ENCODE peak calls at places on chromosome 22, in nine cellular contexts. One of them, this sample, is unnamed.

GRCh38 chr22:42967933-42968332 is 47.0 kb downstream of the PACSIN2 start:
- DNase-seq in HCEC 1CT: no peak
- DNase-seq in sciatic nerve: peak
- DNase-seq in B cell: peak
- DNase-seq in left ventricle myocardium superior: peak
- DNase-seq in activated CD4-positive, alpha-beta T cell treated with anti-CD3 and anti-CD28 coated beads, Interleukin-2, amount 10 ng/mL, durations not matched to agents 7 days and 5 days: no peak
- DNase-seq in stimulated activated CD8-positive, alpha-beta memory T cell treated with anti-CD3 and anti-CD28 coated beads, Interleukin-15, amount 100 ng/mL, for 24 hours: no peak
- DNase-seq in NCI-H510A: no peak
- DNase-seq in activated CD4-positive, alpha-beta memory T cell treated with anti-CD3 and anti-CD28 coated beads, Interleukin-2, amount 10 ng/mL, durations not matched to agents 7 days and 5 days: no peak
- DNase-seq in this sample: peak

GRCh38 chr22:23257889-23258825 is 77.8 kb downstream of the BCR start:
- DNase-seq in activated CD4-positive, alpha-beta memory T cell treated with anti-CD3 and anti-CD28 coated beads, Interleukin-2, amount 10 ng/mL, durations not matched to agents 7 days and 5 days: no peak
- DNase-seq in stimulated activated CD8-positive, alpha-beta memory T cell treated with anti-CD3 and anti-CD28 coated beads, Interleukin-15, amount 100 ng/mL, for 24 hours: no peak
- DNase-seq in NCI-H510A: no peak
- DNase-seq in B cell: no peak
- DNase-seq in sciatic nerve: no peak
- DNase-seq in HCEC 1CT: no peak
- DNase-seq in left ventricle myocardium superior: no peak
- DNase-seq in activated CD4-positive, alpha-beta T cell treated with anti-CD3 and anti-CD28 coated beads, Interleukin-2, amount 10 ng/mL, durations not matched to agents 7 days and 5 days: no peak
- DNase-seq in this sample: no peak

GRCh38 chr22:50530857-50531545 is 1.2 kb upstream of the TYMP start:
- DNase-seq in NCI-H510A: peak
- DNase-seq in B cell: peak
- DNase-seq in activated CD4-positive, alpha-beta memory T cell treated with anti-CD3 and anti-CD28 coated beads, Interleukin-2, amount 10 ng/mL, durations not matched to agents 7 days and 5 days: peak
- DNase-seq in stimulated activated CD8-positive, alpha-beta memory T cell treated with anti-CD3 and anti-CD28 coated beads, Interleukin-15, amount 100 ng/mL, for 24 hours: peak
- DNase-seq in left ventricle myocardium superior: peak
- DNase-seq in HCEC 1CT: peak
- DNase-seq in activated CD4-positive, alpha-beta T cell treated with anti-CD3 and anti-CD28 coated beads, Interleukin-2, amount 10 ng/mL, durations not matched to agents 7 days and 5 days: peak
- DNase-seq in sciatic nerve: peak
- DNase-seq in this sample: no peak

GRCh38 chr22:49773531-49773930 is 54.1 kb downstream of the BRD1 start:
- DNase-seq in left ventricle myocardium superior: no peak
- DNase-seq in activated CD4-positive, alpha-beta memory T cell treated with anti-CD3 and anti-CD28 coated beads, Interleukin-2, amount 10 ng/mL, durations not matched to agents 7 days and 5 days: no peak
- DNase-seq in sciatic nerve: no peak
- DNase-seq in activated CD4-positive, alpha-beta T cell treated with anti-CD3 and anti-CD28 coated beads, Interleukin-2, amount 10 ng/mL, durations not matched to agents 7 days and 5 days: no peak
- DNase-seq in B cell: no peak
- DNase-seq in HCEC 1CT: no peak
- DNase-seq in NCI-H510A: no peak
- DNase-seq in stimulated activated CD8-positive, alpha-beta memory T cell treated with anti-CD3 and anti-CD28 coated beads, Interleukin-15, amount 100 ng/mL, for 24 hours: no peak
- DNase-seq in this sample: no peak

GRCh38 chr22:19819209-19819910 is 35.3 kb downstream of the GNB1L start:
- DNase-seq in left ventricle myocardium superior: no peak
- DNase-seq in sciatic nerve: no peak
- DNase-seq in HCEC 1CT: no peak
- DNase-seq in NCI-H510A: no peak
- DNase-seq in stimulated activated CD8-positive, alpha-beta memory T cell treated with anti-CD3 and anti-CD28 coated beads, Interleukin-15, amount 100 ng/mL, for 24 hours: no peak
- DNase-seq in B cell: no peak
- DNase-seq in activated CD4-positive, alpha-beta memory T cell treated with anti-CD3 and anti-CD28 coated beads, Interleukin-2, amount 10 ng/mL, durations not matched to agents 7 days and 5 days: no peak
- DNase-seq in activated CD4-positive, alpha-beta T cell treated with anti-CD3 and anti-CD28 coated beads, Interleukin-2, amount 10 ng/mL, durations not matched to agents 7 days and 5 days: no peak
- DNase-seq in this sample: no peak

GRCh38 chr22:46058591-46059519 is 81.9 kb upstream of the WNT7B start:
- DNase-seq in activated CD4-positive, alpha-beta T cell treated with anti-CD3 and anti-CD28 coated beads, Interleukin-2, amount 10 ng/mL, durations not matched to agents 7 days and 5 days: no peak
- DNase-seq in NCI-H510A: no peak
- DNase-seq in HCEC 1CT: no peak
- DNase-seq in B cell: no peak
- DNase-seq in left ventricle myocardium superior: peak
- DNase-seq in sciatic nerve: peak
- DNase-seq in activated CD4-positive, alpha-beta memory T cell treated with anti-CD3 and anti-CD28 coated beads, Interleukin-2, amount 10 ng/mL, durations not matched to agents 7 days and 5 days: no peak
- DNase-seq in stimulated activated CD8-positive, alpha-beta memory T cell treated with anti-CD3 and anti-CD28 coated beads, Interleukin-15, amount 100 ng/mL, for 24 hours: no peak
- DNase-seq in this sample: no peak

GRCh38 chr22:21932347-21932746 is 20.3 kb downstream of the PPM1F start:
- DNase-seq in stimulated activated CD8-positive, alpha-beta memory T cell treated with anti-CD3 and anti-CD28 coated beads, Interleukin-15, amount 100 ng/mL, for 24 hours: no peak
- DNase-seq in HCEC 1CT: no peak
- DNase-seq in B cell: no peak
- DNase-seq in activated CD4-positive, alpha-beta T cell treated with anti-CD3 and anti-CD28 coated beads, Interleukin-2, amount 10 ng/mL, durations not matched to agents 7 days and 5 days: no peak
- DNase-seq in NCI-H510A: no peak
- DNase-seq in activated CD4-positive, alpha-beta memory T cell treated with anti-CD3 and anti-CD28 coated beads, Interleukin-2, amount 10 ng/mL, durations not matched to agents 7 days and 5 days: no peak
- DNase-seq in left ventricle myocardium superior: no peak
- DNase-seq in sciatic nerve: no peak
- DNase-seq in this sample: no peak

GRCh38 chr22:50189849-50190181 is 4.1 kb downstream of the TRABD start:
- DNase-seq in HCEC 1CT: no peak
- DNase-seq in B cell: no peak
- DNase-seq in stimulated activated CD8-positive, alpha-beta memory T cell treated with anti-CD3 and anti-CD28 coated beads, Interleukin-15, amount 100 ng/mL, for 24 hours: no peak
- DNase-seq in NCI-H510A: no peak
- DNase-seq in activated CD4-positive, alpha-beta T cell treated with anti-CD3 and anti-CD28 coated beads, Interleukin-2, amount 10 ng/mL, durations not matched to agents 7 days and 5 days: no peak
- DNase-seq in left ventricle myocardium superior: peak
- DNase-seq in sciatic nerve: no peak
- DNase-seq in activated CD4-positive, alpha-beta memory T cell treated with anti-CD3 and anti-CD28 coated beads, Interleukin-2, amount 10 ng/mL, durations not matched to agents 7 days and 5 days: no peak
- DNase-seq in this sample: no peak

GRCh38 chr22:37768273-37768672 is 39.5 kb upstream of the GCAT start:
- DNase-seq in left ventricle myocardium superior: no peak
- DNase-seq in B cell: no peak
- DNase-seq in sciatic nerve: no peak
- DNase-seq in stimulated activated CD8-positive, alpha-beta memory T cell treated with anti-CD3 and anti-CD28 coated beads, Interleukin-15, amount 100 ng/mL, for 24 hours: no peak
- DNase-seq in activated CD4-positive, alpha-beta T cell treated with anti-CD3 and anti-CD28 coated beads, Interleukin-2, amount 10 ng/mL, durations not matched to agents 7 days and 5 days: no peak
- DNase-seq in activated CD4-positive, alpha-beta memory T cell treated with anti-CD3 and anti-CD28 coated beads, Interleukin-2, amount 10 ng/mL, durations not matched to agents 7 days and 5 days: no peak
- DNase-seq in HCEC 1CT: no peak
- DNase-seq in NCI-H510A: no peak
- DNase-seq in this sample: no peak

GRCh38 chr22:26922804-26923203 is 265.4 kb downstream of the MIAT start:
- DNase-seq in activated CD4-positive, alpha-beta memory T cell treated with anti-CD3 and anti-CD28 coated beads, Interleukin-2, amount 10 ng/mL, durations not matched to agents 7 days and 5 days: no peak
- DNase-seq in NCI-H510A: no peak
- DNase-seq in sciatic nerve: no peak
- DNase-seq in HCEC 1CT: no peak
- DNase-seq in stimulated activated CD8-positive, alpha-beta memory T cell treated with anti-CD3 and anti-CD28 coated beads, Interleukin-15, amount 100 ng/mL, for 24 hours: no peak
- DNase-seq in B cell: no peak
- DNase-seq in activated CD4-positive, alpha-beta T cell treated with anti-CD3 and anti-CD28 coated beads, Interleukin-2, amount 10 ng/mL, durations not matched to agents 7 days and 5 days: no peak
- DNase-seq in left ventricle myocardium superior: no peak
- DNase-seq in this sample: no peak

GRCh38 chr22:25747245-25747944 is 5.4 kb downstream of the MYO18B start:
- DNase-seq in activated CD4-positive, alpha-beta T cell treated with anti-CD3 and anti-CD28 coated beads, Interleukin-2, amount 10 ng/mL, durations not matched to agents 7 days and 5 days: no peak
- DNase-seq in activated CD4-positive, alpha-beta memory T cell treated with anti-CD3 and anti-CD28 coated beads, Interleukin-2, amount 10 ng/mL, durations not matched to agents 7 days and 5 days: no peak
- DNase-seq in left ventricle myocardium superior: peak
- DNase-seq in stimulated activated CD8-positive, alpha-beta memory T cell treated with anti-CD3 and anti-CD28 coated beads, Interleukin-15, amount 100 ng/mL, for 24 hours: no peak
- DNase-seq in HCEC 1CT: peak
- DNase-seq in NCI-H510A: no peak
- DNase-seq in sciatic nerve: no peak
- DNase-seq in B cell: no peak
- DNase-seq in this sample: no peak

GRCh38 chr22:40027191-40028097 is 32.7 kb downstream of the FAM83F start:
- DNase-seq in B cell: no peak
- DNase-seq in HCEC 1CT: no peak
- DNase-seq in sciatic nerve: no peak
- DNase-seq in stimulated activated CD8-positive, alpha-beta memory T cell treated with anti-CD3 and anti-CD28 coated beads, Interleukin-15, amount 100 ng/mL, for 24 hours: no peak
- DNase-seq in activated CD4-positive, alpha-beta memory T cell treated with anti-CD3 and anti-CD28 coated beads, Interleukin-2, amount 10 ng/mL, durations not matched to agents 7 days and 5 days: no peak
- DNase-seq in NCI-H510A: no peak
- DNase-seq in left ventricle myocardium superior: no peak
- DNase-seq in activated CD4-positive, alpha-beta T cell treated with anti-CD3 and anti-CD28 coated beads, Interleukin-2, amount 10 ng/mL, durations not matched to agents 7 days and 5 days: no peak
- DNase-seq in this sample: no peak

GRCh38 chr22:20798218-20798617 is 24.3 kb downstream of the SERPIND1 start:
- DNase-seq in NCI-H510A: no peak
- DNase-seq in sciatic nerve: no peak
- DNase-seq in B cell: no peak
- DNase-seq in stimulated activated CD8-positive, alpha-beta memory T cell treated with anti-CD3 and anti-CD28 coated beads, Interleukin-15, amount 100 ng/mL, for 24 hours: no peak
- DNase-seq in left ventricle myocardium superior: no peak
- DNase-seq in activated CD4-positive, alpha-beta memory T cell treated with anti-CD3 and anti-CD28 coated beads, Interleukin-2, amount 10 ng/mL, durations not matched to agents 7 days and 5 days: no peak
- DNase-seq in HCEC 1CT: no peak
- DNase-seq in activated CD4-positive, alpha-beta T cell treated with anti-CD3 and anti-CD28 coated beads, Interleukin-2, amount 10 ng/mL, durations not matched to agents 7 days and 5 days: no peak
- DNase-seq in this sample: no peak

GRCh38 chr22:31681625-31682345 is 19.8 kb upstream of the PISD start:
- DNase-seq in activated CD4-positive, alpha-beta T cell treated with anti-CD3 and anti-CD28 coated beads, Interleukin-2, amount 10 ng/mL, durations not matched to agents 7 days and 5 days: no peak
- DNase-seq in sciatic nerve: no peak
- DNase-seq in left ventricle myocardium superior: no peak
- DNase-seq in NCI-H510A: no peak
- DNase-seq in activated CD4-positive, alpha-beta memory T cell treated with anti-CD3 and anti-CD28 coated beads, Interleukin-2, amount 10 ng/mL, durations not matched to agents 7 days and 5 days: no peak
- DNase-seq in B cell: no peak
- DNase-seq in HCEC 1CT: no peak
- DNase-seq in stimulated activated CD8-positive, alpha-beta memory T cell treated with anti-CD3 and anti-CD28 coated beads, Interleukin-15, amount 100 ng/mL, for 24 hours: no peak
- DNase-seq in this sample: no peak

GRCh38 chr22:29470159-29470855 is 9.7 kb upstream of the NEFH start:
- DNase-seq in sciatic nerve: no peak
- DNase-seq in left ventricle myocardium superior: peak
- DNase-seq in activated CD4-positive, alpha-beta memory T cell treated with anti-CD3 and anti-CD28 coated beads, Interleukin-2, amount 10 ng/mL, durations not matched to agents 7 days and 5 days: peak
- DNase-seq in B cell: peak
- DNase-seq in HCEC 1CT: peak
- DNase-seq in activated CD4-positive, alpha-beta T cell treated with anti-CD3 and anti-CD28 coated beads, Interleukin-2, amount 10 ng/mL, durations not matched to agents 7 days and 5 days: peak
- DNase-seq in NCI-H510A: peak
- DNase-seq in stimulated activated CD8-positive, alpha-beta memory T cell treated with anti-CD3 and anti-CD28 coated beads, Interleukin-15, amount 100 ng/mL, for 24 hours: peak
- DNase-seq in this sample: no peak

GRCh38 chr22:44957267-44957905 is 52.4 kb downstream of the PHF21B start:
- DNase-seq in HCEC 1CT: no peak
- DNase-seq in left ventricle myocardium superior: no peak
- DNase-seq in sciatic nerve: no peak
- DNase-seq in activated CD4-positive, alpha-beta memory T cell treated with anti-CD3 and anti-CD28 coated beads, Interleukin-2, amount 10 ng/mL, durations not matched to agents 7 days and 5 days: no peak
- DNase-seq in B cell: no peak
- DNase-seq in activated CD4-positive, alpha-beta T cell treated with anti-CD3 and anti-CD28 coated beads, Interleukin-2, amount 10 ng/mL, durations not matched to agents 7 days and 5 days: no peak
- DNase-seq in stimulated activated CD8-positive, alpha-beta memory T cell treated with anti-CD3 and anti-CD28 coated beads, Interleukin-15, amount 100 ng/mL, for 24 hours: no peak
- DNase-seq in NCI-H510A: no peak
- DNase-seq in this sample: no peak

GRCh38 chr22:46578824-46579561 is 41.2 kb upstream of the GRAMD4 start:
- DNase-seq in activated CD4-positive, alpha-beta memory T cell treated with anti-CD3 and anti-CD28 coated beads, Interleukin-2, amount 10 ng/mL, durations not matched to agents 7 days and 5 days: no peak
- DNase-seq in B cell: no peak
- DNase-seq in left ventricle myocardium superior: peak
- DNase-seq in sciatic nerve: peak
- DNase-seq in NCI-H510A: no peak
- DNase-seq in stimulated activated CD8-positive, alpha-beta memory T cell treated with anti-CD3 and anti-CD28 coated beads, Interleukin-15, amount 100 ng/mL, for 24 hours: no peak
- DNase-seq in activated CD4-positive, alpha-beta T cell treated with anti-CD3 and anti-CD28 coated beads, Interleukin-2, amount 10 ng/mL, durations not matched to agents 7 days and 5 days: no peak
- DNase-seq in HCEC 1CT: no peak
- DNase-seq in this sample: no peak

GRCh38 chr22:39349506-39349966 is 255 bp upstream of the SYNGR1 start:
- DNase-seq in NCI-H510A: peak
- DNase-seq in sciatic nerve: peak
- DNase-seq in stimulated activated CD8-positive, alpha-beta memory T cell treated with anti-CD3 and anti-CD28 coated beads, Interleukin-15, amount 100 ng/mL, for 24 hours: no peak
- DNase-seq in B cell: no peak
- DNase-seq in HCEC 1CT: no peak
- DNase-seq in activated CD4-positive, alpha-beta memory T cell treated with anti-CD3 and anti-CD28 coated beads, Interleukin-2, amount 10 ng/mL, durations not matched to agents 7 days and 5 days: no peak
- DNase-seq in left ventricle myocardium superior: peak
- DNase-seq in activated CD4-positive, alpha-beta T cell treated with anti-CD3 and anti-CD28 coated beads, Interleukin-2, amount 10 ng/mL, durations not matched to agents 7 days and 5 days: no peak
- DNase-seq in this sample: no peak

GRCh38 chr22:45218974-45219373 is 21.7 kb downstream of the KIAA0930 start:
- DNase-seq in left ventricle myocardium superior: no peak
- DNase-seq in activated CD4-positive, alpha-beta T cell treated with anti-CD3 and anti-CD28 coated beads, Interleukin-2, amount 10 ng/mL, durations not matched to agents 7 days and 5 days: peak
- DNase-seq in HCEC 1CT: no peak
- DNase-seq in sciatic nerve: no peak
- DNase-seq in NCI-H510A: no peak
- DNase-seq in activated CD4-positive, alpha-beta memory T cell treated with anti-CD3 and anti-CD28 coated beads, Interleukin-2, amount 10 ng/mL, durations not matched to agents 7 days and 5 days: no peak
- DNase-seq in stimulated activated CD8-positive, alpha-beta memory T cell treated with anti-CD3 and anti-CD28 coated beads, Interleukin-15, amount 100 ng/mL, for 24 hours: no peak
- DNase-seq in B cell: no peak
- DNase-seq in this sample: no peak

GRCh38 chr22:35616043-35616442 is 1.1 kb downstream of the MB start:
- DNase-seq in activated CD4-positive, alpha-beta T cell treated with anti-CD3 and anti-CD28 coated beads, Interleukin-2, amount 10 ng/mL, durations not matched to agents 7 days and 5 days: no peak
- DNase-seq in stimulated activated CD8-positive, alpha-beta memory T cell treated with anti-CD3 and anti-CD28 coated beads, Interleukin-15, amount 100 ng/mL, for 24 hours: no peak
- DNase-seq in B cell: no peak
- DNase-seq in NCI-H510A: no peak
- DNase-seq in activated CD4-positive, alpha-beta memory T cell treated with anti-CD3 and anti-CD28 coated beads, Interleukin-2, amount 10 ng/mL, durations not matched to agents 7 days and 5 days: no peak
- DNase-seq in sciatic nerve: no peak
- DNase-seq in left ventricle myocardium superior: no peak
- DNase-seq in HCEC 1CT: no peak
- DNase-seq in this sample: no peak

GRCh38 chr22:23054531-23055257 is 15.6 kb upstream of the GNAZ start:
- DNase-seq in B cell: no peak
- DNase-seq in activated CD4-positive, alpha-beta T cell treated with anti-CD3 and anti-CD28 coated beads, Interleukin-2, amount 10 ng/mL, durations not matched to agents 7 days and 5 days: no peak
- DNase-seq in left ventricle myocardium superior: peak
- DNase-seq in NCI-H510A: no peak
- DNase-seq in stimulated activated CD8-positive, alpha-beta memory T cell treated with anti-CD3 and anti-CD28 coated beads, Interleukin-15, amount 100 ng/mL, for 24 hours: no peak
- DNase-seq in HCEC 1CT: no peak
- DNase-seq in sciatic nerve: no peak
- DNase-seq in activated CD4-positive, alpha-beta memory T cell treated with anti-CD3 and anti-CD28 coated beads, Interleukin-2, amount 10 ng/mL, durations not matched to agents 7 days and 5 days: no peak
- DNase-seq in this sample: no peak

GRCh38 chr22:19962909-19963806 is 21.5 kb upstream of the TXNRD2 start:
- DNase-seq in stimulated activated CD8-positive, alpha-beta memory T cell treated with anti-CD3 and anti-CD28 coated beads, Interleukin-15, amount 100 ng/mL, for 24 hours: no peak
- DNase-seq in B cell: no peak
- DNase-seq in HCEC 1CT: no peak
- DNase-seq in activated CD4-positive, alpha-beta memory T cell treated with anti-CD3 and anti-CD28 coated beads, Interleukin-2, amount 10 ng/mL, durations not matched to agents 7 days and 5 days: no peak
- DNase-seq in NCI-H510A: peak
- DNase-seq in left ventricle myocardium superior: peak
- DNase-seq in activated CD4-positive, alpha-beta T cell treated with anti-CD3 and anti-CD28 coated beads, Interleukin-2, amount 10 ng/mL, durations not matched to agents 7 days and 5 days: no peak
- DNase-seq in sciatic nerve: no peak
- DNase-seq in this sample: no peak

GRCh38 chr22:42662114-42663021 is 13.2 kb upstream of the CYB5R3 start:
- DNase-seq in B cell: peak
- DNase-seq in NCI-H510A: no peak
- DNase-seq in stimulated activated CD8-positive, alpha-beta memory T cell treated with anti-CD3 and anti-CD28 coated beads, Interleukin-15, amount 100 ng/mL, for 24 hours: peak
- DNase-seq in left ventricle myocardium superior: peak
- DNase-seq in HCEC 1CT: peak
- DNase-seq in sciatic nerve: peak
- DNase-seq in activated CD4-positive, alpha-beta T cell treated with anti-CD3 and anti-CD28 coated beads, Interleukin-2, amount 10 ng/mL, durations not matched to agents 7 days and 5 days: peak
- DNase-seq in activated CD4-positive, alpha-beta memory T cell treated with anti-CD3 and anti-CD28 coated beads, Interleukin-2, amount 10 ng/mL, durations not matched to agents 7 days and 5 days: peak
- DNase-seq in this sample: peak

GRCh38 chr22:39462443-39463147 is 5.8 kb downstream of the MGAT3 start:
- DNase-seq in activated CD4-positive, alpha-beta memory T cell treated with anti-CD3 and anti-CD28 coated beads, Interleukin-2, amount 10 ng/mL, durations not matched to agents 7 days and 5 days: no peak
- DNase-seq in activated CD4-positive, alpha-beta T cell treated with anti-CD3 and anti-CD28 coated beads, Interleukin-2, amount 10 ng/mL, durations not matched to agents 7 days and 5 days: no peak
- DNase-seq in NCI-H510A: no peak
- DNase-seq in stimulated activated CD8-positive, alpha-beta memory T cell treated with anti-CD3 and anti-CD28 coated beads, Interleukin-15, amount 100 ng/mL, for 24 hours: no peak
- DNase-seq in left ventricle myocardium superior: peak
- DNase-seq in HCEC 1CT: no peak
- DNase-seq in sciatic nerve: no peak
- DNase-seq in B cell: no peak
- DNase-seq in this sample: peak

GRCh38 chr22:50599816-50600454 is 658 bp upstream of the MAPK8IP2 start:
- DNase-seq in HCEC 1CT: no peak
- DNase-seq in stimulated activated CD8-positive, alpha-beta memory T cell treated with anti-CD3 and anti-CD28 coated beads, Interleukin-15, amount 100 ng/mL, for 24 hours: peak
- DNase-seq in left ventricle myocardium superior: peak
- DNase-seq in NCI-H510A: no peak
- DNase-seq in activated CD4-positive, alpha-beta memory T cell treated with anti-CD3 and anti-CD28 coated beads, Interleukin-2, amount 10 ng/mL, durations not matched to agents 7 days and 5 days: peak
- DNase-seq in B cell: peak
- DNase-seq in sciatic nerve: peak
- DNase-seq in activated CD4-positive, alpha-beta T cell treated with anti-CD3 and anti-CD28 coated beads, Interleukin-2, amount 10 ng/mL, durations not matched to agents 7 days and 5 days: peak
- DNase-seq in this sample: peak